ENCODE peak calls at places on chromosomes 3 and 15, in ten cellular contexts. One of them, this sample, is unnamed.

GRCh38 chr15:42736178-42736792 is 643 bp downstream of the CDAN1 start:
- DNase-seq in mucosa of gallbladder: no peak
- DNase-seq in iris pigment epithelial cell: peak; percentile 12
- DNase-seq in HT1080: no peak
- DNase-seq in left colon: no peak
- DNase-seq in NCI-H2171: no peak
- DNase-seq in ovary: peak; percentile 64
- DNase-seq in left cardiac atrium: peak; percentile 36
- DNase-seq in MM.1S: peak; percentile 19
- DNase-seq in amniotic stem cell: no peak
- DNase-seq in this sample: no peak

GRCh38 chr15:41917767-41918430 is 24.0 kb upstream of the SPTBN5 start:
- DNase-seq in mucosa of gallbladder: peak; percentile 79
- DNase-seq in amniotic stem cell: peak; percentile 22
- DNase-seq in ovary: peak; percentile 37
- DNase-seq in iris pigment epithelial cell: peak; percentile 79
- DNase-seq in left cardiac atrium: no peak
- DNase-seq in left colon: no peak
- DNase-seq in HT1080: peak; percentile 86
- DNase-seq in MM.1S: no peak
- DNase-seq in NCI-H2171: no peak
- DNase-seq in this sample: peak; percentile 78

GRCh38 chr15:26222781-26223180 is 359.7 kb upstream of the ATP10A start:
- DNase-seq in amniotic stem cell: no peak
- DNase-seq in HT1080: no peak
- DNase-seq in mucosa of gallbladder: no peak
- DNase-seq in ovary: no peak
- DNase-seq in MM.1S: no peak
- DNase-seq in left cardiac atrium: no peak
- DNase-seq in NCI-H2171: no peak
- DNase-seq in left colon: no peak
- DNase-seq in iris pigment epithelial cell: no peak
- DNase-seq in this sample: no peak

GRCh38 chr3:188780188-188781147 is 391.3 kb upstream of the TPRG1 start:
- DNase-seq in left colon: no peak
- DNase-seq in HT1080: no peak
- DNase-seq in iris pigment epithelial cell: peak; percentile 91
- DNase-seq in ovary: no peak
- DNase-seq in NCI-H2171: no peak
- DNase-seq in MM.1S: no peak
- DNase-seq in amniotic stem cell: no peak
- DNase-seq in left cardiac atrium: peak; percentile 41
- DNase-seq in mucosa of gallbladder: no peak
- DNase-seq in this sample: peak; percentile 85

GRCh38 chr15:88400591-88400990 is 66.6 kb downstream of the MRPL46 start:
- DNase-seq in ovary: no peak
- DNase-seq in amniotic stem cell: no peak
- DNase-seq in left colon: no peak
- DNase-seq in MM.1S: no peak
- DNase-seq in iris pigment epithelial cell: no peak
- DNase-seq in left cardiac atrium: no peak
- DNase-seq in NCI-H2171: no peak
- DNase-seq in HT1080: no peak
- DNase-seq in mucosa of gallbladder: no peak
- DNase-seq in this sample: no peak

GRCh38 chr3:64454179-64454578 is 228.9 kb upstream of the PRICKLE2 start:
- DNase-seq in left colon: no peak
- DNase-seq in HT1080: peak; percentile 72
- DNase-seq in left cardiac atrium: no peak
- DNase-seq in amniotic stem cell: no peak
- DNase-seq in mucosa of gallbladder: no peak
- DNase-seq in MM.1S: no peak
- DNase-seq in ovary: no peak
- DNase-seq in NCI-H2171: no peak
- DNase-seq in iris pigment epithelial cell: peak; percentile 85
- DNase-seq in this sample: peak; percentile 84

GRCh38 chr15:92653366-92653765 is 2.2 kb downstream of the FAM174B start:
- DNase-seq in MM.1S: no peak
- DNase-seq in iris pigment epithelial cell: no peak
- DNase-seq in left cardiac atrium: no peak
- DNase-seq in ovary: no peak
- DNase-seq in mucosa of gallbladder: no peak
- DNase-seq in NCI-H2171: no peak
- DNase-seq in amniotic stem cell: no peak
- DNase-seq in HT1080: no peak
- DNase-seq in left colon: no peak
- DNase-seq in this sample: no peak

GRCh38 chr3:5058463-5058862 is 63.6 kb upstream of the ARL8B start:
- DNase-seq in ovary: no peak
- DNase-seq in amniotic stem cell: no peak
- DNase-seq in left colon: no peak
- DNase-seq in left cardiac atrium: no peak
- DNase-seq in iris pigment epithelial cell: peak; percentile 86
- DNase-seq in HT1080: no peak
- DNase-seq in MM.1S: no peak
- DNase-seq in mucosa of gallbladder: no peak
- DNase-seq in NCI-H2171: no peak
- DNase-seq in this sample: peak; percentile 81

GRCh38 chr15:92205255-92205739 is 188.4 kb upstream of the ST8SIA2 start:
- DNase-seq in HT1080: peak; percentile 8
- DNase-seq in mucosa of gallbladder: no peak
- DNase-seq in left cardiac atrium: no peak
- DNase-seq in NCI-H2171: no peak
- DNase-seq in amniotic stem cell: no peak
- DNase-seq in iris pigment epithelial cell: no peak
- DNase-seq in MM.1S: no peak
- DNase-seq in left colon: no peak
- DNase-seq in ovary: no peak
- DNase-seq in this sample: no peak

GRCh38 chr15:65460948-65461347 is 38.2 kb upstream of the IGDCC4 start:
- DNase-seq in MM.1S: no peak
- DNase-seq in HT1080: peak; percentile 67
- DNase-seq in left colon: no peak
- DNase-seq in iris pigment epithelial cell: peak; percentile 51
- DNase-seq in mucosa of gallbladder: no peak
- DNase-seq in left cardiac atrium: no peak
- DNase-seq in amniotic stem cell: no peak
- DNase-seq in NCI-H2171: no peak
- DNase-seq in ovary: no peak
- DNase-seq in this sample: peak; percentile 37

GRCh38 chr15:77942611-77943211 is 134.8 kb downstream of the TBC1D2B start:
- DNase-seq in left cardiac atrium: no peak
- DNase-seq in mucosa of gallbladder: no peak
- DNase-seq in iris pigment epithelial cell: no peak
- DNase-seq in MM.1S: no peak
- DNase-seq in HT1080: no peak
- DNase-seq in amniotic stem cell: no peak
- DNase-seq in left colon: no peak
- DNase-seq in ovary: no peak
- DNase-seq in NCI-H2171: no peak
- DNase-seq in this sample: no peak

GRCh38 chr15:100141304-100142080 is 200.3 kb downstream of the ADAMTS17 start:
- DNase-seq in left colon: no peak
- DNase-seq in mucosa of gallbladder: no peak
- DNase-seq in MM.1S: no peak
- DNase-seq in amniotic stem cell: no peak
- DNase-seq in iris pigment epithelial cell: no peak
- DNase-seq in NCI-H2171: no peak
- DNase-seq in left cardiac atrium: no peak
- DNase-seq in HT1080: no peak
- DNase-seq in ovary: no peak
- DNase-seq in this sample: no peak